ENCODE peak calls at places on chromosome 9, in ten cellular contexts. E, Q, A, J, L, P, K, H, S and V are unnamed samples.

GRCh38 chr9:120438111-120438510 is 141.9 kb downstream of the CDK5RAP2 start:
- DNase-seq in Q (peak), E (no peak), J (no peak), S (no peak), P (peak), A (no peak), K (peak), H (peak), L (peak), V (peak)

GRCh38 chr9:18429065-18429464 is 44.9 kb upstream of the ADAMTSL1 start:
- DNase-seq in K (peak), L (peak), A (no peak), H (peak), S (no peak), E (no peak), Q (peak), J (no peak), P (peak), V (peak)

GRCh38 chr9:110835404-110835803 is 166.8 kb downstream of the MUSK start:
- DNase-seq in Q (peak), E (no peak), H (peak), S (peak), L (peak), A (no peak), J (no peak), K (peak), P (peak), V (peak)

GRCh38 chr9:23717505-23717904 is 108.5 kb downstream of the ELAVL2 start:
- DNase-seq in J (no peak), E (no peak), K (no peak), A (no peak), P (no peak), H (no peak), S (no peak), Q (no peak), L (no peak), V (no peak)

GRCh38 chr9:136230773-136231172 is 14.8 kb downstream of the QSOX2 start:
- DNase-seq in S (no peak), E (no peak), H (no peak), K (no peak), L (no peak), P (no peak), A (no peak), Q (no peak), J (no peak), V (no peak)

GRCh38 chr9:995776-996175 is 19.3 kb downstream of the DMRT3 start:
- DNase-seq in S (no peak), H (no peak), Q (peak), L (peak), E (no peak), J (no peak), P (no peak), A (no peak), K (no peak), V (peak)

GRCh38 chr9:87375397-87376073 is 122.1 kb upstream of the DAPK1 start:
- DNase-seq in L (peak), A (no peak), J (no peak), H (peak), E (no peak), S (no peak), P (no peak), Q (peak), K (peak), V (peak)

GRCh38 chr9:33295571-33295970 is 5.3 kb downstream of the NFX1 start:
- DNase-seq in P (no peak), J (no peak), K (no peak), S (no peak), E (no peak), H (no peak), L (no peak), Q (no peak), A (no peak), V (no peak)

GRCh38 chr9:129640086-129640870 is 1.7 kb downstream of the ASB6 start:
- DNase-seq in A (no peak), H (peak), P (peak), J (no peak), E (no peak), L (no peak), K (peak), S (no peak), Q (peak), V (peak)

GRCh38 chr9:134099123-134099761 is 31.4 kb upstream of the BRD3 start:
- DNase-seq in H (peak), K (peak), E (no peak), S (peak), P (peak), Q (peak), J (no peak), A (no peak), L (peak), V (peak)

GRCh38 chr9:36928210-36928609 is 105.9 kb downstream of the PAX5 start:
- DNase-seq in K (no peak), S (no peak), L (no peak), J (no peak), H (no peak), E (no peak), P (no peak), A (no peak), Q (no peak), V (no peak)

GRCh38 chr9:3240651-3241268 is 285.0 kb downstream of the RFX3 start:
- DNase-seq in K (peak), J (no peak), L (peak), P (peak), A (peak), Q (peak), E (peak), H (peak), S (peak), V (peak)

GRCh38 chr9:22986556-22986955 is 539.9 kb downstream of the DMRTA1 start:
- DNase-seq in E (no peak), P (no peak), K (no peak), L (no peak), Q (no peak), A (no peak), J (no peak), S (peak), H (no peak), V (no peak)

GRCh38 chr9:86093788-86094555 is 5.4 kb downstream of the GOLM1 start:
- DNase-seq in J (no peak), P (peak), S (peak), H (peak), Q (no peak), K (peak), L (no peak), A (no peak), E (peak), V (peak)

GRCh38 chr9:105439428-105439827 is 8.4 kb upstream of the FSD1L start:
- DNase-seq in H (peak), Q (peak), E (peak), L (no peak), S (no peak), P (no peak), K (peak), A (no peak), J (no peak), V (no peak)

GRCh38 chr9:132187006-132187760 is 25.3 kb downstream of the NTNG2 start:
- DNase-seq in A (no peak), E (no peak), K (no peak), J (no peak), H (no peak), Q (no peak), S (no peak), L (no peak), P (no peak), V (no peak)

GRCh38 chr9:129111762-129112151 is 542 bp downstream of the PTPA start:
- DNase-seq in Q (peak), P (peak), K (peak), S (peak), A (no peak), L (peak), J (no peak), E (peak), H (peak), V (peak)

GRCh38 chr9:95852059-95853032 is 23.1 kb upstream of the ERCC6L2 start:
- DNase-seq in P (peak), A (no peak), L (peak), K (no peak), H (no peak), E (no peak), S (no peak), Q (peak), J (no peak), V (no peak)

GRCh38 chr9:13607746-13608445 is 328.4 kb upstream of the MPDZ start:
- DNase-seq in K (no peak), Q (peak), P (no peak), L (no peak), H (no peak), A (no peak), J (no peak), S (peak), E (peak), V (no peak)
- H3K4me3 ChIP-seq in K (no peak), Q (no peak), P (no peak), L (no peak), H (no peak), A (peak), J (peak), S (peak), E (peak), V (no peak)

GRCh38 chr9:122115176-122116035 is 22.3 kb upstream of the TTLL11 start:
- DNase-seq in A (no peak), E (no peak), K (no peak), H (no peak), S (no peak), Q (no peak), P (no peak), J (no peak), L (no peak), V (no peak)
- H3K4me3 ChIP-seq in A (no peak), E (no peak), K (no peak), H (no peak), S (no peak), Q (no peak), P (no peak), J (no peak), L (no peak), V (no peak)

DNA sequence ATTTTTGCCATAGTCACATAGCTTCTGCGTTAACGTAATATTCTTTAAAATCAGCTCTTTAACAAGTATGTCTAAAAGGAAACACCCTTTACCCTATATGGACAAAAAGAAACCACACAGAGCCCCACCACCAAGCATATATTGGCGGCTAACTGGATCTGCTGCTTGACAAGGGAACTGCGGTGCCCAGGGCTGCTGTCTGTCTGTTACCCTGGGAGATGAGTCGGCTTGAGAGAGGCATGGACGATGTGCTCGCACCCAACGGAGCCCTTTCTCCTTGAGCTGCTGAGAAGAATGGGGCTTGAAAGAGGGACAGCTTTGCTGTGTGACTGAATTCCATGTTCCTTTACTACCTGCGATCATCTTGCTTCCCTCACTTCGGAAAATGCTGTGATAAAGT is 158.6 kb upstream of the SHB start:
- DNase-seq in P (peak), S (no peak), E (no peak), A (no peak), K (peak), Q (peak), L (no peak), H (peak), J (no peak), V (peak)
- H3K4me3 ChIP-seq in P (no peak), S (peak), E (no peak), A (no peak), K (no peak), Q (no peak), L (no peak), H (no peak), J (no peak), V (no peak)

DNA sequence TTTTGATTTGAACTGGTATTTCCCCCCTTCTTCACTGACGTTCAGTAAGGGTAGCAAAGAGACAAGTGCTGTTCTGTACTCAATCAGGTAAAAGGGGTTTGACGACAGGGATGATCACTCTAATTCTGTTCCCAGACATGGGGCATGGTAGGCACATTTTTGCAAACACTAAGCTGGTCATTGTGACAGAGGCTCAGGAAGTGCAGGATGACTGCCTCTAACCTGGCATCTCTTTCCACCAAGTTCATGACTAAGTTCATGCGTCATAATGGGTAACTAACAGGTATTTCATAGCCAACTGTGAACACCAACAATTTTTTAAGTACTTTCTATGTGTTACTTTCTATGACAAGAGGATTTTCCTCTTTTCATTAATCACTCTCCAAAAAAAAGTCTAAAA is 166.5 kb downstream of the MAPKAP1 start:
- DNase-seq in P (no peak), E (no peak), K (no peak), S (no peak), H (no peak), A (no peak), Q (peak), J (no peak), L (no peak), V (no peak)
- H3K4me3 ChIP-seq in P (no peak), E (no peak), K (no peak), S (no peak), H (no peak), A (no peak), Q (no peak), J (no peak), L (no peak), V (no peak)